ENCODE peak calls at places on chromosomes 12 and 14, in ten cellular contexts. J, Z, E, S, X, A, U, G, O and F are unnamed samples.

GRCh38 chr12:124231980-124232653 is 62.8 kb upstream of the RFLNA start:
- DNase-seq in J (no peak), Z (no peak), E (no peak), S (no peak), X (no peak), A (no peak), U (no peak), G (no peak), O (no peak), F (no peak)

GRCh38 chr14:52111583-52111982 is 42.7 kb upstream of the NID2 start:
- DNase-seq in J (no peak), Z (peak; percentile 84), E (no peak), S (no peak), X (no peak), A (no peak), U (no peak), G (no peak), O (peak; percentile 62), F (no peak)

GRCh38 chr12:93183940-93184663 is 193.6 kb upstream of the NUDT4 start:
- DNase-seq in J (no peak), Z (no peak), E (peak; percentile 63), S (peak; percentile 65), X (peak; percentile 22), A (peak; percentile 58), U (no peak), G (no peak), O (no peak), F (no peak)

GRCh38 chr14:32397871-32398640 is 69.0 kb downstream of the AKAP6 start:
- DNase-seq in J (peak; percentile 41), Z (peak; percentile 60), E (no peak), S (no peak), X (no peak), A (no peak), U (no peak), G (no peak), O (peak; percentile 94), F (peak; percentile 52)

GRCh38 chr12:6053541-6053940 is 70.9 kb downstream of the VWF start:
- DNase-seq in J (no peak), Z (no peak), E (no peak), S (peak; percentile 10), X (peak; percentile 51), A (no peak), U (no peak), G (peak; percentile 33), O (no peak), F (no peak)

GRCh38 chr12:131209082-131210070 is 255.7 kb downstream of the ADGRD1 start:
- DNase-seq in J (no peak), Z (no peak), E (no peak), S (no peak), X (peak; percentile 4), A (no peak), U (no peak), G (no peak), O (no peak), F (no peak)

GRCh38 chr14:103562135-103562384 is 397 bp downstream of the BAG5 start:
- DNase-seq in J (no peak), Z (no peak), E (no peak), S (peak; percentile 69), X (no peak), A (no peak), U (no peak), G (no peak), O (peak; percentile 20), F (no peak)

GRCh38 chr12:67727652-67728295 is 79.2 kb downstream of the DYRK2 start:
- DNase-seq in J (no peak), Z (no peak), E (no peak), S (no peak), X (no peak), A (no peak), U (no peak), G (no peak), O (no peak), F (no peak)

GRCh38 chr14:57961793-57962075 is 95.8 kb upstream of the SLC35F4 start:
- DNase-seq in J (no peak), Z (no peak), E (no peak), S (no peak), X (no peak), A (no peak), U (no peak), G (no peak), O (no peak), F (no peak)

GRCh38 chr14:57957441-57957840 is 91.5 kb upstream of the SLC35F4 start:
- DNase-seq in J (no peak), Z (peak; percentile 3), E (no peak), S (no peak), X (no peak), A (no peak), U (no peak), G (no peak), O (no peak), F (no peak)

GRCh38 chr14:57960946-57961792 is 95.3 kb upstream of the SLC35F4 start:
- DNase-seq in J (no peak), Z (no peak), E (no peak), S (no peak), X (no peak), A (no peak), U (no peak), G (no peak), O (no peak), F (no peak)

GRCh38 chr14:57963071-57963470 is 97.2 kb upstream of the SLC35F4 start:
- DNase-seq in J (no peak), Z (no peak), E (no peak), S (no peak), X (no peak), A (no peak), U (no peak), G (peak; percentile 29), O (no peak), F (no peak)

DNA sequence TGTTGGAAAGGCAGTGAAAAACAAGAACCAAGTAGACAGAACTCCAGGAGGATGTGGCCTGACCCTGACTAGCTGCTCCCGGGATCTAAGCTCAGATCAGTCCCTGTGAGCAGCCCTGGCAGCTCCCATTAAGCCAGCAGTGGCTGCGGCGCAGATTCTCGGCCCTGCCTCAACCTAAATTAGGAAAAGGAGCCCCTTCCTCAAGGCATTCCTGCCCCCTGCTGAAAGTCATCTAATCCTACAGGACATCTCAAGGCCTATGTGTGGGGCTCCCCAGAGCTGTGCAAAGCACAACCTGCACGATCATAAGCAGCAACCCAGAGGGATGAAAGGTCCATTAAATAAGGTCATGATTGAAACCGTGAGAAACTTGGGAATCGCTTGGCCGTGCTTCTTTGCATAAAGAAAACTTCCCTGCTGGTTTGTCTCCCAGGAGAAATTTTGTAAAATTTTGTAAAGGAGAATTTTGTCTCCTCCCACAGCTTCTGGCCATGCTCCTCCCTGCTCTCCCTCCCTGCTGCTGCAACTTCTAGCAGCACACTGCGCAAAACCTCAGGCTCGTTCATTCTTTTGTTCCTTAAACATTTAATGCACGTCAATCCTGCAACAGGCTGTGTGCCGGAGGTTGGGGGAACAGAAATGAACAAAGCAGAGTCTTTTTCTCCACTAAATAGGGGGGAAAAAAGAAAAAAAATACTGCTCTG is 96.6 kb upstream of the SLC35F4 start:
- DNase-seq in J (no peak), Z (no peak), E (peak; percentile 22), S (no peak), X (no peak), A (no peak), U (peak; percentile 81), G (no peak), O (no peak), F (no peak)
- TF ChIP-seq CTCF in J (no peak), Z (no peak), E (no peak), S (no peak), X (no peak), A (no peak), U (no peak), G (peak; percentile 33), O (peak; percentile 18), F (no peak)

DNA sequence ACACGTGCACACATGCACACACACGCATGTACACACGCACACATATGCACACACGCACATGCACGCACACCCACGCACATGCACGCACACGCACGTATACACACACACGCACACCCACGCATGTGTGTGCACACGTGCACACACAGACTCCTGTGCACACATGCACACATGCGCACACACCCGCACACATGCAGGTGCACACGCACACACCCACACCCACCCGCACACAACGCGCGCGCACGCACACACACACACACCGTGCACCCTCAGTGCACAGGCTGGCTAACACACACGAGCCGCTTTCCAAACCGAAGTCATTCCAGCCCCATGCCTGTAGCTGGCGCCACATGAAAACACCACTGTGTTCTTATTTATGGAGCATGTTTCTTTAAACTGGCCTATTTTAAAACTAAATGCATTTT is 45.3 kb downstream of the GALNT9 start:
- DNase-seq in J (no peak), Z (peak; percentile 63), E (no peak), S (no peak), X (no peak), A (no peak), U (no peak), G (no peak), O (peak; percentile 62), F (no peak)
- TF ChIP-seq CTCF in J (peak; percentile 56), Z (peak; percentile 42), E (no peak), S (no peak), X (no peak), A (no peak), U (no peak), G (peak; percentile 24), O (peak; percentile 81), F (peak; percentile 7)

GRCh38 chr14:72745991-72746980 is 147.6 kb downstream of the DPF3 start:
- DNase-seq in J (peak; percentile 60), Z (no peak), E (no peak), S (no peak), X (no peak), A (no peak), U (no peak), G (no peak), O (peak; percentile 48), F (peak; percentile 69)
- TF ChIP-seq CTCF in J (peak; percentile 48), Z (no peak), E (no peak), S (no peak), X (no peak), A (no peak), U (no peak), G (no peak), O (peak; percentile 36), F (peak; percentile 45)

DNA sequence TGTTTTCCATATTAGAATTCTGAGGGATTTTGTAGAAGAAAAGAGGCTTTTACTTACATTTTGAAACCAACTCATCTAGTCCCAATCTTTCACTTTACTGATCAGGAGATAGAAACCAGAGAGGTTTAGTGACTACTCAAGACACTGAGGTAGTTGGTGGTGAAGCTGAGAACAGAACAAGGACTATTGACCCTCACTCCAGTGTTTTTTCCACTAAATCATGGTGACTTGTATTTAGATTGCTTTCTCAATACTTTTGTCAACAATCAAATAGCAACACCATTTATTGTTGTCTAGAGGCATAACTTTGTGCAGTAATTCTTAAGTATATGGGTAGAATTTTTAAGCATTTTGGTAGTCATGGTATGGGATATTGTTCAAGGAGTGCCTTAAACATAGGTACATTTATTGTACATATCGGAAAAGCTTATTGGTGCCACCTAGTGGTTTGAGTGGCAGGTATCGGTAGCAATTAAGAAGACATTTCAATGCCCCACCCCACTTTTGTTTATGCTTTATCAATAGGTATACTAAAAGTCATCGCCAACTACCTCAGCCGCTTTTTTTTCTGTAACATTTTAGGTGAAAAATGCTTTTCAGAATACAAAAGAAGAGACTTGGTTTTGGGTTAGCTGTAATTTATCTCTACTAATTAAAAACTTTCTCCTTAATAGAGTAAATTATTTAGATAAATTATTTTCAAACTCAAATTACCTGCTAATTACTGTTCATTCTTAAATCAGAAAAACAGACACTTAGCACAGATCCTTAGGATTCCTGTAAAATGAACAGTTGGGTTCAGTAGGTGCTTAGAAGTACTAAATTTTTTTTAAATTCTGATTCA is 47.3 kb upstream of the PAWR start:
- DNase-seq in J (peak; percentile 29), Z (peak; percentile 79), E (no peak), S (no peak), X (peak; percentile 49), A (peak; percentile 20), U (no peak), G (peak; percentile 68), O (peak; percentile 89), F (no peak)
- TF ChIP-seq CTCF in J (peak; percentile 61), Z (peak; percentile 88), E (peak; percentile 57), S (peak; percentile 70), X (peak; percentile 66), A (peak; percentile 72), U (peak; percentile 49), G (peak; percentile 77), O (peak; percentile 87), F (peak; percentile 56)